ENCODE peak calls at places on chromosomes 12 and 14, in seven cellular contexts. Q is activated CD4-positive, alpha-beta T cell treated with anti-CD3 and anti-CD28 coated beads, Interleukin-2, amount 50 U/mL, for 1 hour; S is non-pigmented ciliary epithelial cell; J is mesothelial cell of epicardium; F is dorsolateral prefrontal cortex; I is type B pancreatic cell; C is HFF-Myc. P is an unnamed sample.

GRCh38 chr12:123905319-123905925 is 67.2 kb downstream of the CCDC92 start:
- DNase-seq in J (no peak), S (peak), F (peak), I (no peak), Q (peak), C (peak), P (peak)

GRCh38 chr12:93751864-93752610 is 74.9 kb downstream of the CRADD start:
- DNase-seq in J (no peak), C (peak), F (no peak), Q (no peak), I (no peak), S (peak), P (no peak)

GRCh38 chr12:97404549-97404948 is 58.1 kb upstream of the RMST start:
- DNase-seq in Q (no peak), I (no peak), S (peak), J (no peak), F (peak), C (no peak), P (no peak)

GRCh38 chr12:38664661-38665269 is 240.6 kb downstream of the CPNE8 start:
- DNase-seq in S (no peak), J (no peak), C (no peak), I (no peak), Q (no peak), F (no peak), P (no peak)

GRCh38 chr14:73753043-73753886 is 39.1 kb upstream of the PNMA1 start:
- DNase-seq in J (no peak), S (no peak), Q (peak), I (no peak), C (no peak), F (no peak), P (no peak)

GRCh38 chr12:124640096-124640495 is 72.7 kb upstream of the NCOR2 start:
- DNase-seq in S (no peak), I (no peak), Q (no peak), J (no peak), C (no peak), F (no peak), P (no peak)

GRCh38 chr14:87409401-87409800 is 583.6 kb downstream of the GALC start:
- DNase-seq in C (no peak), S (no peak), J (no peak), Q (no peak), F (no peak), I (no peak), P (no peak)

GRCh38 chr14:64844272-64844671 is 35.4 kb downstream of the SPTB start:
- DNase-seq in Q (no peak), J (no peak), S (no peak), I (no peak), C (no peak), F (no peak), P (no peak)

GRCh38 chr12:105170139-105170538 is 62.6 kb downstream of the WASHC4 start:
- DNase-seq in C (no peak), Q (no peak), F (no peak), J (no peak), I (no peak), S (no peak), P (no peak)

GRCh38 chr12:101862245-101862644 is 15.1 kb upstream of the DRAM1 start:
- DNase-seq in C (no peak), F (no peak), I (no peak), J (no peak), S (no peak), Q (no peak), P (no peak)

GRCh38 chr12:6735448-6736191 is 11.8 kb downstream of the COPS7A start:
- DNase-seq in J (no peak), C (no peak), Q (peak), I (no peak), F (peak), S (no peak), P (no peak)

GRCh38 chr14:27026097-27026496 is 428.3 kb upstream of the NOVA1 start:
- DNase-seq in C (no peak), I (no peak), Q (no peak), F (no peak), J (no peak), S (no peak), P (no peak)

GRCh38 chr14:106530423-106531107 is 1004.2 kb downstream of the TMEM121 start:
- DNase-seq in C (no peak), F (no peak), I (no peak), Q (peak), J (no peak), S (no peak), P (no peak)

GRCh38 chr14:55803506-55804197 is 223.6 kb downstream of the KTN1 start:
- DNase-seq in S (no peak), I (no peak), J (no peak), F (no peak), C (no peak), Q (no peak), P (no peak)

GRCh38 chr12:4857472-4858291 is 52.0 kb upstream of the KCNA1 start:
- DNase-seq in I (peak), F (peak), S (peak), Q (peak), J (peak), C (peak), P (peak)

P was measured in smooth muscle cell of the brain vasculature.